ENCODE peak calls at places on chromosomes 2 and 18, in seven cellular contexts. D is IMR-90, U is mesenchymal stem cell, H is trophoblast cell, B is H9, V is neuronal stem cell, Q is H1. Y is an unnamed sample.
A peak's percentile ranks its signal among the peaks of the same experiment; 100 is the strongest.

GRCh38 chr18:2536063-2536462 is 35.2 kb downstream of the METTL4 start:
- DNase-seq in D (no peak), B (no peak), Q (no peak), U (peak; percentile 13), H (peak; percentile 38), V (no peak), Y (peak; percentile 8)

GRCh38 chr2:95179451-95179850 is 13.8 kb downstream of the ZNF2 start:
- DNase-seq in V (no peak), Q (no peak), U (no peak), H (no peak), D (no peak), B (no peak), Y (no peak)

GRCh38 chr2:121649652-121650553 is 641 bp upstream of the CLASP1 start:
- DNase-seq in B (peak; percentile 88), H (peak; percentile 90), Q (peak; percentile 84), U (peak; percentile 94), D (peak; percentile 90), V (peak; percentile 87), Y (peak; percentile 96)

GRCh38 chr2:162074937-162075688 is 1.1 kb upstream of the DPP4 start:
- DNase-seq in V (no peak), Q (no peak), H (no peak), B (no peak), D (peak; percentile 85), U (peak; percentile 59), Y (peak; percentile 50)

GRCh38 chr2:38237311-38237710 is 139.8 kb downstream of the ATL2 start:
- DNase-seq in Q (no peak), H (no peak), B (no peak), V (no peak), D (no peak), U (peak; percentile 38), Y (no peak)

GRCh38 chr2:128408349-128409305 is 90.0 kb upstream of the HS6ST1 start:
- DNase-seq in U (peak; percentile 58), V (no peak), Q (peak; percentile 40), B (no peak), D (peak; percentile 86), H (no peak), Y (no peak)

GRCh38 chr2:69138793-69139510 is 126.0 kb downstream of the ANTXR1 start:
- DNase-seq in B (no peak), H (peak; percentile 48), Q (no peak), U (peak; percentile 75), V (no peak), D (peak; percentile 88), Y (peak; percentile 61)

GRCh38 chr18:21513292-21513691 is 87.2 kb downstream of the ESCO1 start:
- DNase-seq in B (no peak), D (peak; percentile 45), U (peak; percentile 16), H (peak; percentile 88), Q (peak; percentile 14), V (no peak), Y (peak; percentile 11)

GRCh38 chr2:74529357-74530238 is at the start of the genes AUP1 and HTRA2:
- DNase-seq in B (peak; percentile 99), Q (peak; percentile 94), U (peak; percentile 99), D (peak; percentile 99), H (peak; percentile 96), V (peak; percentile 97), Y (peak; percentile 100)

GRCh38 chr2:218781691-218782528 is at the start of gene CYP27A1:
- DNase-seq in V (peak; percentile 24), U (peak; percentile 33), D (no peak), Q (peak; percentile 70), B (peak; percentile 52), H (peak; percentile 15), Y (peak; percentile 55)

GRCh38 chr2:59083075-59083792 is 842.1 kb upstream of the FANCL start:
- DNase-seq in V (no peak), H (no peak), U (no peak), B (no peak), D (no peak), Q (no peak), Y (peak; percentile 17)

GRCh38 chr2:5549061-5549601 is 143.1 kb upstream of the SOX11 start:
- DNase-seq in H (peak; percentile 7), D (peak; percentile 36), Q (no peak), V (no peak), U (peak; percentile 14), B (no peak), Y (peak; percentile 45)

GRCh38 chr2:65128297-65129190 is 1.4 kb downstream of the RAB1A start:
- DNase-seq in B (no peak), H (peak; percentile 71), D (peak; percentile 45), U (peak; percentile 80), V (no peak), Q (no peak), Y (no peak)

GRCh38 chr18:65955747-65956146 is 204.9 kb downstream of the CDH7 start:
- DNase-seq in B (no peak), H (no peak), V (no peak), D (no peak), U (no peak), Q (no peak), Y (no peak)

GRCh38 chr18:57585846-57586242 is 658 bp downstream of the FECH start:
- DNase-seq in Q (no peak), V (no peak), D (no peak), B (no peak), U (no peak), H (no peak), Y (peak; percentile 39)

GRCh38 chr2:174485763-174486613 is 841 bp downstream of the GPR155 start:
- DNase-seq in D (peak; percentile 76), H (no peak), V (no peak), B (peak; percentile 41), Q (no peak), U (peak; percentile 64), Y (peak; percentile 42)

GRCh38 chr2:85583667-85584353 is 421 bp upstream of the VAMP5 start:
- DNase-seq in B (no peak), H (no peak), V (no peak), D (no peak), Q (no peak), U (no peak), Y (no peak)

GRCh38 chr2:128381001-128381938 is 62.6 kb upstream of the HS6ST1 start:
- DNase-seq in H (peak; percentile 9), B (peak; percentile 55), D (no peak), V (no peak), U (peak; percentile 49), Q (no peak), Y (no peak)

GRCh38 chr2:109129356-109129920 is 433 bp downstream of the SH3RF3 start:
- DNase-seq in B (no peak), V (peak; percentile 33), U (peak; percentile 47), D (no peak), Q (peak; percentile 59), H (peak; percentile 48), Y (peak; percentile 34)

GRCh38 chr18:78676622-78677482 is 302.8 kb upstream of the SALL3 start:
- DNase-seq in Q (no peak), D (no peak), V (no peak), B (no peak), U (no peak), H (no peak), Y (no peak)
- H3K4ac ChIP-seq in Q (no peak overlapping the region), D (no peak overlapping the region), V (no peak overlapping the region), B (no peak overlapping the region), U (no peak overlapping the region), H (no peak overlapping the region), Y (no peak overlapping the region)

DNA sequence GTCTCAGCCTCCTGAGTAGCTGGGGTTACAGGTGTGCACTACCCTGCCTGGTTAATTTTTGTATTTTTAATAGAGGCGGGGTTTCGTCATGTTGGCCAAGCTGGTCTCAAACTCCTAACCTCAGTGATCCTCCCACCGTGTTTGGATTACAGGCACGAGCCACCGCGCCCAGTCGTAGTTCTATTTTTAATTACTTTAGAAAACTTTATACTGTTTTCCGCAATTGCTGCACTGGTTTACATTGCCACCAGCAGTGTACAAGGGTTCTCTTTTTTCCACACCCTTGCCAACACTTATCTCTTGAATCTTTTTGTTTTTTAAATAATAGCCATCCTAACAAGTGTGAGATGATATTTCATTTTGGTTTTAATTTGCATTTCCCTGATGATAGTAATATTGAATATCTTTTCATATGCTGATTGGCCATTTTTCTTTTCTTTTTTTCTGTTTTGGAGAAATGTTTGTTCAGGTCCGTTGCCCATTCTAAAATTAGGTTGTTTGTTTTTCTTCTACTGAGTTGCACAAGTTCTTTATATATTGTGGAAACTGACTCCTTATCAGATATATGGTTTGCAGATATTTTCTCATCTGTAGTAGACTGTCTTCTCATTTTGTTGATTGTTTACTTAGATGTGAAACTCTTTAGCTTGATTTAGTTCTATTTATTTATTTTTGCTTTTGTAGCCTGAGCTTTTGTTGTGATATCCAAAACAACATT is 16.9 kb downstream of the ALMS1 start:
- DNase-seq in D (no peak), H (no peak), Q (no peak), B (no peak), U (no peak), V (no peak), Y (no peak)
- H3K4ac ChIP-seq in D (no peak overlapping the region), H (no peak overlapping the region), Q (no peak overlapping the region), B (no peak overlapping the region), U (no peak overlapping the region), V (no peak overlapping the region), Y (no peak overlapping the region)

DNA sequence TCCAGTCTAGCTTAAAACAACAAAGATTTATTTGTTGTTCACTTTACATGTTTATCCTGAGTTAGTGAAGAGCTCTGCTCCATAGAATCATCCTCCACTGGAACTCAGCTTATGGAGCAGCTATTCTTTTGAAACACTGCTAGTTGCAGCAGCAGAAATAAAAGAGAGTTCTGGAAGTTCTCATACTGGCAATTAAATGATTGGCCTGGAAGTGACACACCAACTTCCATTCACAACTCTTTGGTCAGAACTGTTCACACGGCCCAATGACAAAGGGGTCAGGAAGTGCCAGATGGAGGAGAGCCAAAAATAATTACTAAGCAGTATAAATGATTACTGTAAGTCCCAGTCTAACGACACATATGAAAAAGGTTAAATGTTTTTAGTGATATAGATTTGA is 39.1 kb downstream of the FBXO11 start:
- DNase-seq in H (no peak), U (peak; percentile 90), V (no peak), D (peak; percentile 75), Q (no peak), B (no peak), Y (no peak)
- H3K4ac ChIP-seq in H (peak overlapping the region; percentile 21), U (no peak overlapping the region), V (no peak overlapping the region), D (no peak overlapping the region), Q (no peak overlapping the region), B (no peak overlapping the region), Y (no peak overlapping the region)

GRCh38 chr18:245282-245847 is 22.5 kb downstream of the THOC1 start:
- DNase-seq in Q (no peak), U (no peak), V (no peak), D (peak; percentile 45), B (no peak), H (no peak), Y (no peak)
- H3K4ac ChIP-seq in Q (no peak overlapping the region), U (no peak overlapping the region), V (no peak overlapping the region), D (no peak overlapping the region), B (no peak overlapping the region), H (no peak overlapping the region), Y (no peak overlapping the region)

DNA sequence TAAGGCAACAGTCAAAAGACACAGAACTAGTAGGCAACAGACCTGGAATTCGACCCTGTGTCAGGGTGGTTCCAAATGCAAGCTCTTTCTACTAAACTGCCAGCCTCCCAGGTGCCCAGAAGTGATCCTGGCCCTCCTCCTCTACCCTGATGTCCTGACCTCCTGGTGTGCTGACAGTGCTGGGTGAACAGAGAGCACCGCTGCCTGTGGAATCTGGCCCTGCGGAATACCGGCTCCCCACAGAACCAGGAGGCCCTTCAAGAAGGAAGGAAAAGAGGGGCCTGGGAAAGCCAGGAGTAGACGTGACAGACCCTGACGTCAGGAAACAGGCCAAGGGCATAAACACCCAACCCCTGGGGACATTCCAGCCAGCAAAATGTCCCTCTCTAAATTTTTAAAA is 120.3 kb downstream of the NOL10 start:
- DNase-seq in B (no peak), V (no peak), D (no peak), U (no peak), Q (peak; percentile 31), H (no peak), Y (no peak)
- H3K4ac ChIP-seq in B (no peak overlapping the region), V (no peak overlapping the region), D (no peak overlapping the region), U (no peak overlapping the region), Q (no peak overlapping the region), H (no peak overlapping the region), Y (no peak overlapping the region)

GRCh38 chr2:227872676-227873075 is 1.2 kb downstream of the DAW1 start:
- DNase-seq in V (no peak), U (no peak), Q (no peak), H (peak; percentile 90), B (no peak), D (no peak), Y (no peak)
- H3K4ac ChIP-seq in V (no peak overlapping the region), U (no peak overlapping the region), Q (no peak overlapping the region), H (no peak overlapping the region), B (no peak overlapping the region), D (no peak overlapping the region), Y (no peak overlapping the region)